ENCODE peak calls at places on chromosomes 16 and 17, in nine cellular contexts. One of them, this sample, is unnamed.

GRCh38 chr17:68843522-68843921 is 111.7 kb downstream of the ABCA8 start:
- DNase-seq in prostate gland: no peak
- DNase-seq in endothelial cell of umbilical vein: no peak
- DNase-seq in GM23338: no peak
- DNase-seq in transverse colon: no peak
- DNase-seq in breast epithelium: no peak
- DNase-seq in suprapubic skin: no peak
- DNase-seq in K562: no peak
- DNase-seq in H1: no peak
- DNase-seq in this sample: no peak

GRCh38 chr16:67110136-67110847 is 551 bp downstream of the PHAF1 start:
- DNase-seq in breast epithelium: no peak
- DNase-seq in prostate gland: no peak
- DNase-seq in transverse colon: no peak
- DNase-seq in endothelial cell of umbilical vein: no peak
- DNase-seq in H1: no peak
- DNase-seq in K562: no peak
- DNase-seq in GM23338: peak; percentile 51
- DNase-seq in suprapubic skin: no peak
- DNase-seq in this sample: no peak

GRCh38 chr17:38871247-38871991 is 1.6 kb downstream of the LASP1 start:
- DNase-seq in prostate gland: peak; percentile 21
- DNase-seq in K562: peak; percentile 89
- DNase-seq in transverse colon: peak; percentile 91
- DNase-seq in suprapubic skin: no peak
- DNase-seq in breast epithelium: peak; percentile 59
- DNase-seq in GM23338: peak; percentile 65
- DNase-seq in H1: no peak
- DNase-seq in endothelial cell of umbilical vein: peak; percentile 75
- DNase-seq in this sample: no peak

GRCh38 chr16:4342866-4343744 is 8.0 kb downstream of the PAM16 start:
- DNase-seq in H1: no peak
- DNase-seq in suprapubic skin: no peak
- DNase-seq in transverse colon: no peak
- DNase-seq in prostate gland: no peak
- DNase-seq in breast epithelium: no peak
- DNase-seq in endothelial cell of umbilical vein: no peak
- DNase-seq in GM23338: no peak
- DNase-seq in K562: no peak
- DNase-seq in this sample: no peak

GRCh38 chr17:36072431-36073121 is 8.5 kb downstream of the CCL18 start:
- DNase-seq in GM23338: peak; percentile 90
- DNase-seq in endothelial cell of umbilical vein: peak; percentile 58
- DNase-seq in prostate gland: peak; percentile 10
- DNase-seq in H1: peak; percentile 27
- DNase-seq in breast epithelium: no peak
- DNase-seq in suprapubic skin: no peak
- DNase-seq in transverse colon: peak; percentile 61
- DNase-seq in K562: peak; percentile 78
- DNase-seq in this sample: no peak

GRCh38 chr16:2816751-2817495 is at the start of gene PRSS21:
- DNase-seq in GM23338: peak; percentile 68
- DNase-seq in endothelial cell of umbilical vein: no peak
- DNase-seq in K562: peak; percentile 90
- DNase-seq in H1: no peak
- DNase-seq in breast epithelium: peak; percentile 49
- DNase-seq in transverse colon: peak; percentile 8
- DNase-seq in prostate gland: no peak
- DNase-seq in suprapubic skin: peak; percentile 50
- DNase-seq in this sample: no peak

GRCh38 chr17:76132574-76133338 is 8.3 kb downstream of the FOXJ1 start:
- DNase-seq in H1: peak; percentile 89
- DNase-seq in prostate gland: peak; percentile 79
- DNase-seq in K562: no peak
- DNase-seq in breast epithelium: no peak
- DNase-seq in suprapubic skin: no peak
- DNase-seq in GM23338: peak; percentile 89
- DNase-seq in endothelial cell of umbilical vein: no peak
- DNase-seq in transverse colon: peak; percentile 64
- DNase-seq in this sample: no peak

GRCh38 chr16:13148836-13149235 is 247.4 kb downstream of the SHISA9 start:
- DNase-seq in breast epithelium: no peak
- DNase-seq in endothelial cell of umbilical vein: no peak
- DNase-seq in H1: no peak
- DNase-seq in K562: no peak
- DNase-seq in prostate gland: no peak
- DNase-seq in suprapubic skin: no peak
- DNase-seq in GM23338: no peak
- DNase-seq in transverse colon: no peak
- DNase-seq in this sample: no peak

GRCh38 chr17:42289863-42290165 is 1.5 kb downstream of the STAT5A start:
- DNase-seq in H1: no peak
- DNase-seq in transverse colon: no peak
- DNase-seq in K562: no peak
- DNase-seq in endothelial cell of umbilical vein: no peak
- DNase-seq in prostate gland: no peak
- DNase-seq in suprapubic skin: peak; percentile 66
- DNase-seq in GM23338: no peak
- DNase-seq in breast epithelium: no peak
- DNase-seq in this sample: no peak

GRCh38 chr17:76367647-76368046 is 13.9 kb upstream of the PRPSAP1 start:
- DNase-seq in endothelial cell of umbilical vein: no peak
- DNase-seq in GM23338: no peak
- DNase-seq in K562: no peak
- DNase-seq in H1: no peak
- DNase-seq in transverse colon: no peak
- DNase-seq in suprapubic skin: no peak
- DNase-seq in prostate gland: no peak
- DNase-seq in breast epithelium: no peak
- DNase-seq in this sample: no peak

DNA sequence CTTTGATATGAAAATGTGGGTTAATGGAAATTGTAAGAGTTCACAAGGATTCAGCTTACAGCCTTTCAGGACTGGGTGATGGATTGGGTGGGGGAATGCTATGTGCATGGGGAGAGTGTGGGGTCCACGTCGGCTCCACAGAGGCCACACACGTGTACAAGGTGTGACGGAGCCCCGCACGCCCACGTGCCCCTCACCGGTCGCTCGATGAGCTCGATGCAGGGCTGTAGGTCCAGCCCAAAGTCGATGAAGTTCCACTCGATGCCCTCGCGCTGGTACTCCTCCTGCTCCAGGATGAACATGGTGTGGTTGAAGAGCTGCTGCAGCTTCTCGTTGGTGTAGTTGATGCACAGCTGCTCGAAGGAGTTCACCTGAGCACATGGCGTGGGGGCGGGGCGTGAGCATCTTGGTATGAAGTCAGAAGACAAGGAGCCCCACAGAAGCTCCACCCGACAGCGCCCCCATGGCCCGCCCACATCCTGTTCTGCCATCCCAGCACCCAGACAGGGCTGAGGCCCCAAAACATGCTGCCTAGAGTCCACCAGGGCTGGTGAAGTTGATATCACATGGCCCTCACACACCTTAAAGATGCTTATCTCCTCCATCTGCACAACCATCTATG is 99.1 kb downstream of the MYH11 start:
- DNase-seq in suprapubic skin: no peak
- DNase-seq in K562: peak; percentile 20
- DNase-seq in transverse colon: no peak
- DNase-seq in breast epithelium: no peak
- DNase-seq in H1: no peak
- DNase-seq in GM23338: peak; percentile 52
- DNase-seq in endothelial cell of umbilical vein: no peak
- DNase-seq in prostate gland: no peak
- DNase-seq in this sample: no peak
- TF ChIP-seq POLR2AphosphoS5 in suprapubic skin: no peak
- TF ChIP-seq POLR2AphosphoS5 in K562: no peak
- TF ChIP-seq POLR2AphosphoS5 in transverse colon: no peak
- TF ChIP-seq POLR2AphosphoS5 in breast epithelium: no peak
- TF ChIP-seq POLR2AphosphoS5 in H1: no peak
- TF ChIP-seq POLR2AphosphoS5 in GM23338: no peak
- TF ChIP-seq POLR2AphosphoS5 in endothelial cell of umbilical vein: no peak
- TF ChIP-seq POLR2AphosphoS5 in prostate gland: no peak
- TF ChIP-seq POLR2AphosphoS5 in this sample: peak; percentile 13

DNA sequence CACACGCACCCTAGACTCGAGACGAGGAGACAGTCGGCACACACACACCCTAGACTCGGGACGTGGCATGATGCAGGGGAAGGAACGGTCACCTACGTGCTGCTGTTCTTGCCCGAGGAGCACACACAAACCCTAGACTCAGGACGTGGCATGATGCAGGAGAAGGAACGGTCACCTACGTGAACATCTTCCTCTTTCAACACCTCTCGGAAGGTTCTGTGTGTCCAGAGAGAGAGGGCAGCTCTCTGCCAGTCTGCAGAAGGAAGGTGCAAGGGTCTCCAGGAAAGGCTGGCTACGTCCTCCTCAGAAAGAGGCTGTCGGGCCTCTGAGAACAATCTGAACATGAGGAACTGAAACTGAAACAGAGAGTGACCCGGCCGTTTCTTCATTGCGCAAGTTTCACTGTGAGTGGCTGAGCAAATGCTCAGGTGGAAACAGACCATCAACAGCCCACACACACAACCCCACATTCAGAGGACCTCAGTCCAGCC is 43.4 kb downstream of the ZNF276 start:
- DNase-seq in breast epithelium: no peak
- DNase-seq in transverse colon: peak; percentile 85
- DNase-seq in K562: no peak
- DNase-seq in prostate gland: no peak
- DNase-seq in H1: no peak
- DNase-seq in GM23338: no peak
- DNase-seq in endothelial cell of umbilical vein: no peak
- DNase-seq in suprapubic skin: no peak
- DNase-seq in this sample: no peak
- TF ChIP-seq POLR2AphosphoS5 in breast epithelium: no peak
- TF ChIP-seq POLR2AphosphoS5 in transverse colon: peak; percentile 72
- TF ChIP-seq POLR2AphosphoS5 in K562: no peak
- TF ChIP-seq POLR2AphosphoS5 in prostate gland: no peak
- TF ChIP-seq POLR2AphosphoS5 in H1: no peak
- TF ChIP-seq POLR2AphosphoS5 in GM23338: no peak
- TF ChIP-seq POLR2AphosphoS5 in endothelial cell of umbilical vein: no peak
- TF ChIP-seq POLR2AphosphoS5 in suprapubic skin: no peak
- TF ChIP-seq POLR2AphosphoS5 in this sample: no peak

DNA sequence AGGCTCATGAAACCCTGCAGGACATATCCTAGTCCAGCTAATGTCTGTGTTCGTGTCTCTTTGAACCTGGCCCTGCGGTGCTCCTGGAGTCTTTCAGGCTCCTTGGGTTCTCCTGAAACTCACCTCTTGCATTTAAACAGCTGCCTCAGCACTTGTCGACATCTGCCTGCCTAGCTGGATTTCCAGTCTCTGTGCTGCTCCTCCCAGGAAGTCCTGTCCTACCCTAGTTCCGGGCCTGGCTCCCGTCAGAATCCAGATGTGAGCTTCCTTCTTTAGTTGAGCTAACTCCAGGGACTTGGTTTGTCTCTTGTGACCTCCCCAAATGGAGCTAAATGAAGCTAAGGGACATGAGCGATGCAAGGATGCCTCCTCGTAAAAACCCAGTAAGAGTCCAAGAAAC is 155.2 kb upstream of the PIRT start:
- DNase-seq in K562: no peak
- DNase-seq in H1: no peak
- DNase-seq in breast epithelium: no peak
- DNase-seq in transverse colon: no peak
- DNase-seq in suprapubic skin: no peak
- DNase-seq in endothelial cell of umbilical vein: no peak
- DNase-seq in GM23338: no peak
- DNase-seq in prostate gland: no peak
- DNase-seq in this sample: no peak
- TF ChIP-seq POLR2AphosphoS5 in K562: no peak
- TF ChIP-seq POLR2AphosphoS5 in H1: no peak
- TF ChIP-seq POLR2AphosphoS5 in breast epithelium: no peak
- TF ChIP-seq POLR2AphosphoS5 in transverse colon: no peak
- TF ChIP-seq POLR2AphosphoS5 in suprapubic skin: no peak
- TF ChIP-seq POLR2AphosphoS5 in endothelial cell of umbilical vein: no peak
- TF ChIP-seq POLR2AphosphoS5 in GM23338: no peak
- TF ChIP-seq POLR2AphosphoS5 in prostate gland: no peak
- TF ChIP-seq POLR2AphosphoS5 in this sample: no peak

GRCh38 chr17:78129385-78130079 is 977 bp upstream of the TMC6 start:
- DNase-seq in endothelial cell of umbilical vein: no peak
- DNase-seq in H1: no peak
- DNase-seq in K562: no peak
- DNase-seq in suprapubic skin: peak; percentile 63
- DNase-seq in breast epithelium: no peak
- DNase-seq in prostate gland: no peak
- DNase-seq in transverse colon: peak; percentile 50
- DNase-seq in GM23338: no peak
- DNase-seq in this sample: no peak
- TF ChIP-seq POLR2AphosphoS5 in endothelial cell of umbilical vein: no peak
- TF ChIP-seq POLR2AphosphoS5 in H1: no peak
- TF ChIP-seq POLR2AphosphoS5 in K562: no peak
- TF ChIP-seq POLR2AphosphoS5 in suprapubic skin: no peak
- TF ChIP-seq POLR2AphosphoS5 in breast epithelium: no peak
- TF ChIP-seq POLR2AphosphoS5 in prostate gland: no peak
- TF ChIP-seq POLR2AphosphoS5 in transverse colon: no peak
- TF ChIP-seq POLR2AphosphoS5 in GM23338: no peak
- TF ChIP-seq POLR2AphosphoS5 in this sample: no peak

GRCh38 chr17:8862213-8863056 is 5.0 kb downstream of the PIK3R6 start:
- DNase-seq in H1: no peak
- DNase-seq in suprapubic skin: no peak
- DNase-seq in prostate gland: no peak
- DNase-seq in breast epithelium: no peak
- DNase-seq in transverse colon: no peak
- DNase-seq in endothelial cell of umbilical vein: no peak
- DNase-seq in GM23338: no peak
- DNase-seq in K562: no peak
- DNase-seq in this sample: no peak
- TF ChIP-seq POLR2AphosphoS5 in H1: no peak
- TF ChIP-seq POLR2AphosphoS5 in suprapubic skin: no peak
- TF ChIP-seq POLR2AphosphoS5 in prostate gland: no peak
- TF ChIP-seq POLR2AphosphoS5 in breast epithelium: no peak
- TF ChIP-seq POLR2AphosphoS5 in transverse colon: no peak
- TF ChIP-seq POLR2AphosphoS5 in endothelial cell of umbilical vein: no peak
- TF ChIP-seq POLR2AphosphoS5 in GM23338: no peak
- TF ChIP-seq POLR2AphosphoS5 in K562: no peak
- TF ChIP-seq POLR2AphosphoS5 in this sample: no peak

DNA sequence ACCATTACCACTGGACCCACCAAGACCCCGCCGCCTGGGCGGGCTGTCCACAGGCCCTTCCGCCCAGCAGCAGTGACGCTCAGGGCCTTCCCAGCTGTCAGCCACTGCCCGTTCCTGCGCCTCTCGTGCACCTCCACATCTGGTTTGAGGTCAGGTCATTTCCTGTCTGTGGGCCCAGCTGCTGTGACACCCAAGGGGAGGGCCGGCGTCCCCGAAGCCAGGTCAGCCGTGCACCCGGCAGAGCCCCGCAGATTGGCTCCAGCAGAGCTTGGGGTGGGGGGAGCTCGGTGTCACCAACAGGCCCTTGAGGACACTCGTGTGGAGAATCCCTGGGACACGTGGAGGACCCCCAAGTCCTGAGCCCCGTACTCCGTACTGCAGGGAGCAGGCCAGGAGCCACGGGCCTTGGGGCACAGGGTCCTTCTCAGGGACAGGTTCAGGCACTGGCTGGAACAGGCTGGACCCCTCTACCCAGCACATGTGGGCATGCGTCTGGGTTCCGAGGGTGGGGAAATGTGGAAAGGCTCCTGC is 4.8 kb downstream of the SPATA2L start:
- DNase-seq in prostate gland: no peak
- DNase-seq in H1: no peak
- DNase-seq in GM23338: no peak
- DNase-seq in breast epithelium: no peak
- DNase-seq in transverse colon: peak; percentile 59
- DNase-seq in endothelial cell of umbilical vein: no peak
- DNase-seq in suprapubic skin: no peak
- DNase-seq in K562: no peak
- DNase-seq in this sample: no peak
- TF ChIP-seq POLR2AphosphoS5 in prostate gland: no peak
- TF ChIP-seq POLR2AphosphoS5 in H1: peak; percentile 22
- TF ChIP-seq POLR2AphosphoS5 in GM23338: no peak
- TF ChIP-seq POLR2AphosphoS5 in breast epithelium: no peak
- TF ChIP-seq POLR2AphosphoS5 in transverse colon: no peak
- TF ChIP-seq POLR2AphosphoS5 in endothelial cell of umbilical vein: peak; percentile 42
- TF ChIP-seq POLR2AphosphoS5 in suprapubic skin: no peak
- TF ChIP-seq POLR2AphosphoS5 in K562: no peak
- TF ChIP-seq POLR2AphosphoS5 in this sample: no peak

GRCh38 chr16:11585460-11586374 is 1.0 kb downstream of the LITAF start:
- DNase-seq in prostate gland: no peak
- DNase-seq in K562: no peak
- DNase-seq in breast epithelium: no peak
- DNase-seq in endothelial cell of umbilical vein: no peak
- DNase-seq in transverse colon: peak; percentile 51
- DNase-seq in H1: no peak
- DNase-seq in GM23338: no peak
- DNase-seq in suprapubic skin: peak; percentile 73
- DNase-seq in this sample: no peak
- TF ChIP-seq POLR2AphosphoS5 in prostate gland: no peak
- TF ChIP-seq POLR2AphosphoS5 in K562: no peak
- TF ChIP-seq POLR2AphosphoS5 in breast epithelium: peak; percentile 41
- TF ChIP-seq POLR2AphosphoS5 in endothelial cell of umbilical vein: no peak
- TF ChIP-seq POLR2AphosphoS5 in transverse colon: peak; percentile 22
- TF ChIP-seq POLR2AphosphoS5 in H1: no peak
- TF ChIP-seq POLR2AphosphoS5 in GM23338: no peak
- TF ChIP-seq POLR2AphosphoS5 in suprapubic skin: no peak
- TF ChIP-seq POLR2AphosphoS5 in this sample: no peak

This sample was measured in vagina.